ENCODE peak calls at places on chromosome 13, in ten cellular contexts. U, G, M, E, B, Z, I, W, R and V are unnamed samples.
A peak's percentile ranks its signal among the peaks of the same experiment; 100 is the strongest.

GRCh38 chr13:27353166-27353583 is 71.2 kb upstream of the GTF3A start:
- DNase-seq in B (no peak), I (peak; percentile 88), R (peak; percentile 57), E (no peak), W (peak; percentile 52), Z (no peak), M (peak; percentile 58), U (no peak), G (no peak), V (peak; percentile 53)

GRCh38 chr13:86689901-86690300 is 890.7 kb upstream of the SLITRK6 start:
- DNase-seq in U (no peak), I (no peak), E (no peak), W (no peak), R (no peak), G (no peak), B (no peak), M (no peak), Z (no peak), V (no peak)

GRCh38 chr13:73610799-73611592 is 523.2 kb downstream of the KLF12 start:
- DNase-seq in E (no peak), Z (no peak), B (no peak), G (no peak), W (no peak), R (no peak), I (no peak), M (no peak), U (no peak), V (no peak)

GRCh38 chr13:20460744-20461143 is 64.9 kb downstream of the CRYL1 start:
- DNase-seq in Z (no peak), G (no peak), W (no peak), B (peak; percentile 4), R (no peak), M (peak; percentile 28), U (no peak), I (no peak), E (no peak), V (no peak)

GRCh38 chr13:68996671-68997030 is 1111.0 kb upstream of the ATXN8OS start:
- DNase-seq in G (no peak), R (no peak), I (no peak), W (no peak), U (no peak), Z (no peak), B (no peak), M (no peak), E (no peak), V (no peak)

GRCh38 chr13:80871481-80871880 is 530.6 kb upstream of the SPRY2 start:
- DNase-seq in M (peak; percentile 56), B (no peak), G (no peak), U (no peak), R (no peak), I (no peak), Z (no peak), E (no peak), W (peak; percentile 4), V (no peak)

GRCh38 chr13:106602178-106602577 is 34.2 kb upstream of the ARGLU1 start:
- DNase-seq in B (no peak), G (no peak), M (no peak), Z (no peak), I (no peak), R (no peak), W (no peak), E (no peak), U (no peak), V (no peak)

GRCh38 chr13:30752991-30753616 is 17.8 kb downstream of the ALOX5AP start:
- DNase-seq in Z (no peak), E (no peak), M (no peak), U (peak; percentile 29), G (no peak), R (no peak), I (no peak), B (no peak), W (no peak), V (no peak)

GRCh38 chr13:50358221-50358620 is 343.0 kb downstream of the KCNRG start:
- DNase-seq in M (peak; percentile 35), Z (no peak), W (peak; percentile 28), I (no peak), E (no peak), G (no peak), R (no peak), U (no peak), B (no peak), V (no peak)

GRCh38 chr13:30091691-30092090 is 215.7 kb downstream of the KATNAL1 start:
- DNase-seq in G (no peak), U (no peak), R (no peak), Z (no peak), M (no peak), I (no peak), E (no peak), B (no peak), W (no peak), V (no peak)

DNA sequence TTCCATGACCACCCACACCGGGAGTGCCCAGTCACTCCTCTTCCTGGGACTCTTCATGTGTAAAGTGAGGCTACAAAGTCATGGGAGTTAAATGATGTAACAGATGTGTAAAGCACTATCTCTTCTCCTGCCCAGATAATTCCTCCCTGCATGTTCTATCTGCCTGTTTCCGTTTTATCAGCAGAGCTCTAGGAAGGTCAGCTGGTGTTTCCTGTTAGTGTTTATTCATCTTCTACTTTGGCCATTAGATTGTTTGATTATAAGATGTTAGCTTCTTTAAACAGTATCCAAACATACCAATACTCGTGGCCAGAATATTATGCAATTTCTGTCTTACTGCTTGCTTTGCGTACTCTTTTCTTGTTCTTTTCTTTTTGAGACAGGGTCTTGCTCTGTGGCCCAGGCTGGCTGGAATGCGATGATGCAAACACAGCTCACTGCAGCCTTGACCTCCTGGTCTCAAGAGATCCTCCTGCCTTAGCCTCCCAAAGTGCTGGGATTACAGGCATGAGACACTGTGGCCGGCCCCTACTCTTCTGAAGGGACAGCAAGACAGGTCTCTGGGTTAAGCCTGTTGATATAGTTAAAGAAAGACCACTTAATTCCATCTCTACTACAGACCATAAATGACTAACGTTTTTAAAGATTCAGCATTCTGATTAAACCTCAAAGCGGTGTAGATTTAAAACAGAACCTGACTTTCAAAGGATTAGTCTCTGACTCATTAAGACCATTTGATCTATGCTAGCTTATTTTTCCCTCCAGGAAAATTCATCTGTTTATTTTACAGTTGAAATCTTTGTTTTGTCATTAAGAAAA is 97.4 kb upstream of the AKAP11 start:
- DNase-seq in G (no peak), U (no peak), B (peak; percentile 19), M (no peak), R (peak; percentile 21), Z (no peak), E (no peak), I (peak; percentile 73), W (peak; percentile 11), V (peak; percentile 98)
- H3K4me3 ChIP-seq in G (no peak overlapping the region), U (no peak overlapping the region), B (no peak overlapping the region), M (no peak overlapping the region), R (no peak overlapping the region), Z (no peak overlapping the region), E (no peak overlapping the region), I (no peak overlapping the region), W (no peak overlapping the region), V (no peak overlapping the region)

DNA sequence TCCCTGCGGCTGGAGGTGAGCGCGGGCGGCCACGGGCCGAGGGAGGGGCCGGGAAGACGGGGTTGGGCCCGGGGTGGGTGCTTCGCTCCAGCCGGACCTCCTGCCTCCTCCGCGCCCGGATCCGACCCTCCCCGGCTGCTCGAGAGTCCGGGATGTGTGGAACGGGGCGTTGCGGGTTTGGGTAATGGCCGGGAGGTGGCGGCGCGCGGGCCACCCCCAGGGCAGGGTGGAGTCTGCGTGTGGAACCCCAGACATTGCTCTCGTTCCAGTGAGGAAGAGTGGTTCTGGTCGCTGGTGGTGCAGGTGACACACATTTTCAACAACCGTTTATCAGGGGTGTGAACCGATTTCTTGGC is 38.8 kb downstream of the ARHGEF7 start:
- DNase-seq in M (no peak), E (no peak), U (no peak), B (peak; percentile 66), W (no peak), I (no peak), R (no peak), Z (no peak), G (no peak), V (peak; percentile 44)
- TF ChIP-seq CTCF in M (no peak), E (peak; percentile 25), U (peak; percentile 31), B (no peak), W (peak; percentile 23), I (no peak), R (peak; percentile 17), Z (peak; percentile 5), G (peak; percentile 43), V (peak; percentile 39)

GRCh38 chr13:75324413-75324940 is 157.5 kb downstream of the TBC1D4 start:
- DNase-seq in U (no peak), G (no peak), W (no peak), B (no peak), E (no peak), M (no peak), I (peak; percentile 40), R (no peak), Z (no peak), V (no peak)

GRCh38 chr13:75327132-75327505 is 154.8 kb downstream of the TBC1D4 start:
- DNase-seq in R (no peak), B (no peak), M (no peak), Z (no peak), G (no peak), E (no peak), I (no peak), U (no peak), W (no peak), V (no peak)

GRCh38 chr13:75329097-75329496 is 152.9 kb downstream of the TBC1D4 start:
- DNase-seq in E (no peak), Z (no peak), B (no peak), R (no peak), M (no peak), G (no peak), I (no peak), U (no peak), W (no peak), V (no peak)

GRCh38 chr13:75329723-75330122 is 152.2 kb downstream of the TBC1D4 start:
- DNase-seq in W (no peak), G (no peak), U (no peak), E (no peak), M (no peak), I (no peak), Z (no peak), B (no peak), R (no peak), V (no peak)

GRCh38 chr13:75326173-75327131 is 155.5 kb downstream of the TBC1D4 start:
- DNase-seq in B (no peak), R (peak; percentile 9), U (no peak), I (peak; percentile 53), E (no peak), G (no peak), M (peak; percentile 44), W (peak; percentile 86), Z (peak; percentile 41), V (peak; percentile 57)
- H3K4me3 ChIP-seq in B (no peak overlapping the region), R (no peak overlapping the region), U (no peak overlapping the region), I (no peak overlapping the region), E (no peak overlapping the region), G (no peak overlapping the region), M (no peak overlapping the region), W (no peak overlapping the region), Z (peak overlapping the region; percentile 32), V (peak overlapping the region; percentile 14)

DNA sequence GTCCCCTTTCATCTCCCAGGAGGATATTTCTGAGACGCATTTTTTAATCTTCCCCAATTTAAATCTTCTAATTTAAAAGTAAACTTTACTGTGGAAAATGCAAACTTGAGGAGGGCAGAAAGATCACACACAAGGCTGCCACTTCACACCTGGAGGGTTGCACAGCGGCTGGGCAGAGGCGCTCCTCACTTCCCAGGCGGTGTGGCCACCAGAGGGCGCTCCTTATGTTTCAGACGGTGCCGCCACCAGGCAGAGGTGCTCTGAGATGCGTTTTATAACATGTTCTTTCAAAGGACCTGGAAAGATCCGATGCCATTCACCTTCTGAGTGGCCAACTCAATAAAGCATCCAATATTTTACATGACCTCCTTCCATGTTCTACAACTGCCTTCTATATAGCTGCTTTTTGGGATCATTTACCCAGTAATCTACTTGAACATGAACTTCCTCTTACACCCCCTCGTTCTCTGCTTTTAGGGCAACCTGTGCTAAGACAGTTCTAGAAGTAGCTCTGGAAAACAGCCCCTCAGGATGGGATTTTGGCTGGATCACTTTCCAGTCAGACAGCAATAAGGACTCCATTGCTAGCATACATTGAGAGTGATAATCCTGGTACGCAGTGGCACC is 14.8 kb upstream of the MTUS2 start:
- DNase-seq in W (peak; percentile 4), M (no peak), R (peak; percentile 26), U (peak; percentile 12), G (no peak), Z (peak; percentile 79), B (peak; percentile 83), I (no peak), E (no peak), V (no peak)
- TF ChIP-seq CTCF in W (peak; percentile 27), M (peak; percentile 46), R (peak; percentile 46), U (peak; percentile 46), G (peak; percentile 48), Z (peak; percentile 83), B (peak; percentile 92), I (peak; percentile 15), E (peak; percentile 38), V (peak; percentile 40)